ENCODE peak calls at places on chromosomes 13 and 19, in eight cellular contexts. One of them, this sample, is unnamed.
A peak's percentile ranks its signal among the peaks of the same experiment; 100 is the strongest.

GRCh38 chr19:34588846-34589245 is 88.1 kb downstream of the SCGB2B2 start:
- DNase-seq in fibroblast of mammary gland: no peak
- DNase-seq in activated B cell treated with CpG ODN at 0.5 μM for 24 hours: no peak
- DNase-seq in tibial artery: no peak
- DNase-seq in GM13977: no peak
- DNase-seq in mucosa of descending colon: no peak
- DNase-seq in SK-N-SH: no peak
- DNase-seq in testis: no peak
- DNase-seq in this sample: no peak

GRCh38 chr13:97978661-97979450 is 25.4 kb downstream of the IPO5 start:
- DNase-seq in fibroblast of mammary gland: peak; percentile 27
- DNase-seq in activated B cell treated with CpG ODN at 0.5 μM for 24 hours: no peak
- DNase-seq in tibial artery: no peak
- DNase-seq in GM13977: no peak
- DNase-seq in mucosa of descending colon: no peak
- DNase-seq in SK-N-SH: no peak
- DNase-seq in testis: no peak
- DNase-seq in this sample: peak; percentile 37

GRCh38 chr13:76836311-76836710 is 49.9 kb downstream of the KCTD12 start:
- DNase-seq in fibroblast of mammary gland: peak; percentile 71
- DNase-seq in activated B cell treated with CpG ODN at 0.5 μM for 24 hours: no peak
- DNase-seq in tibial artery: no peak
- DNase-seq in GM13977: no peak
- DNase-seq in mucosa of descending colon: no peak
- DNase-seq in SK-N-SH: no peak
- DNase-seq in testis: no peak
- DNase-seq in this sample: no peak

GRCh38 chr13:23430664-23431063 is 2.8 kb downstream of the SACS start:
- DNase-seq in fibroblast of mammary gland: no peak
- DNase-seq in activated B cell treated with CpG ODN at 0.5 μM for 24 hours: no peak
- DNase-seq in tibial artery: no peak
- DNase-seq in GM13977: no peak
- DNase-seq in mucosa of descending colon: no peak
- DNase-seq in SK-N-SH: peak; percentile 36
- DNase-seq in testis: no peak
- DNase-seq in this sample: no peak

GRCh38 chr13:66528139-66528538 is 702.0 kb downstream of the PCDH9 start:
- DNase-seq in fibroblast of mammary gland: no peak
- DNase-seq in activated B cell treated with CpG ODN at 0.5 μM for 24 hours: no peak
- DNase-seq in tibial artery: no peak
- DNase-seq in GM13977: no peak
- DNase-seq in mucosa of descending colon: no peak
- DNase-seq in SK-N-SH: no peak
- DNase-seq in testis: no peak
- DNase-seq in this sample: no peak

GRCh38 chr13:44969858-44970484 is 19.3 kb downstream of the NUFIP1 start:
- DNase-seq in fibroblast of mammary gland: peak; percentile 70
- DNase-seq in activated B cell treated with CpG ODN at 0.5 μM for 24 hours: no peak
- DNase-seq in tibial artery: no peak
- DNase-seq in GM13977: peak; percentile 20
- DNase-seq in mucosa of descending colon: no peak
- DNase-seq in SK-N-SH: peak; percentile 53
- DNase-seq in testis: no peak
- DNase-seq in this sample: peak; percentile 51

GRCh38 chr19:54532528-54532927 is 29.9 kb downstream of the LAIR2 start:
- DNase-seq in fibroblast of mammary gland: no peak
- DNase-seq in activated B cell treated with CpG ODN at 0.5 μM for 24 hours: no peak
- DNase-seq in tibial artery: no peak
- DNase-seq in GM13977: peak; percentile 40
- DNase-seq in mucosa of descending colon: no peak
- DNase-seq in SK-N-SH: no peak
- DNase-seq in testis: no peak
- DNase-seq in this sample: no peak

GRCh38 chr13:112624602-112625430 is 36.9 kb upstream of the TUBGCP3 start:
- DNase-seq in fibroblast of mammary gland: no peak
- DNase-seq in activated B cell treated with CpG ODN at 0.5 μM for 24 hours: no peak
- DNase-seq in tibial artery: no peak
- DNase-seq in GM13977: no peak
- DNase-seq in mucosa of descending colon: no peak
- DNase-seq in SK-N-SH: no peak
- DNase-seq in testis: no peak
- DNase-seq in this sample: no peak

GRCh38 chr19:15836595-15837398 is 21.3 kb upstream of the OR10H1 start:
- DNase-seq in fibroblast of mammary gland: peak; percentile 89
- DNase-seq in activated B cell treated with CpG ODN at 0.5 μM for 24 hours: peak; percentile 85
- DNase-seq in tibial artery: peak; percentile 99
- DNase-seq in GM13977: peak; percentile 93
- DNase-seq in mucosa of descending colon: peak; percentile 98
- DNase-seq in SK-N-SH: peak; percentile 88
- DNase-seq in testis: peak; percentile 99
- DNase-seq in this sample: peak; percentile 82

GRCh38 chr13:29472317-29472961 is 123.0 kb downstream of the SLC7A1 start:
- DNase-seq in fibroblast of mammary gland: peak; percentile 71
- DNase-seq in activated B cell treated with CpG ODN at 0.5 μM for 24 hours: no peak
- DNase-seq in tibial artery: peak; percentile 32
- DNase-seq in GM13977: peak; percentile 67
- DNase-seq in mucosa of descending colon: no peak
- DNase-seq in SK-N-SH: peak; percentile 72
- DNase-seq in testis: peak; percentile 62
- DNase-seq in this sample: peak; percentile 61

GRCh38 chr19:30649934-30650614 is 277.9 kb downstream of the ZNF536 start:
- DNase-seq in fibroblast of mammary gland: peak; percentile 58
- DNase-seq in activated B cell treated with CpG ODN at 0.5 μM for 24 hours: no peak
- DNase-seq in tibial artery: no peak
- DNase-seq in GM13977: peak; percentile 75
- DNase-seq in mucosa of descending colon: no peak
- DNase-seq in SK-N-SH: peak; percentile 70
- DNase-seq in testis: peak; percentile 70
- DNase-seq in this sample: peak; percentile 34

GRCh38 chr19:36113895-36114762 is 546 bp downstream of the POLR2I start:
- DNase-seq in fibroblast of mammary gland: peak; percentile 47
- DNase-seq in activated B cell treated with CpG ODN at 0.5 μM for 24 hours: no peak
- DNase-seq in tibial artery: peak; percentile 32
- DNase-seq in GM13977: no peak
- DNase-seq in mucosa of descending colon: peak; percentile 70
- DNase-seq in SK-N-SH: peak; percentile 65
- DNase-seq in testis: peak; percentile 32
- DNase-seq in this sample: peak; percentile 10

GRCh38 chr19:29263305-29264080 is 50.5 kb upstream of the UQCRFS1 start:
- DNase-seq in fibroblast of mammary gland: peak; percentile 38
- DNase-seq in activated B cell treated with CpG ODN at 0.5 μM for 24 hours: no peak
- DNase-seq in tibial artery: peak; percentile 36
- DNase-seq in GM13977: peak; percentile 45
- DNase-seq in mucosa of descending colon: no peak
- DNase-seq in SK-N-SH: peak; percentile 65
- DNase-seq in testis: peak; percentile 69
- DNase-seq in this sample: peak; percentile 37

GRCh38 chr13:112885782-112886268 is 83.2 kb upstream of the MCF2L start:
- DNase-seq in fibroblast of mammary gland: peak; percentile 78
- DNase-seq in activated B cell treated with CpG ODN at 0.5 μM for 24 hours: no peak
- DNase-seq in tibial artery: peak; percentile 76
- DNase-seq in GM13977: no peak
- DNase-seq in mucosa of descending colon: peak; percentile 90
- DNase-seq in SK-N-SH: peak; percentile 96
- DNase-seq in testis: peak; percentile 89
- DNase-seq in this sample: peak; percentile 88

GRCh38 chr13:74128171-74128767 is 5.9 kb downstream of the KLF12 start:
- DNase-seq in fibroblast of mammary gland: peak; percentile 38
- DNase-seq in activated B cell treated with CpG ODN at 0.5 μM for 24 hours: no peak
- DNase-seq in tibial artery: no peak
- DNase-seq in GM13977: no peak
- DNase-seq in mucosa of descending colon: no peak
- DNase-seq in SK-N-SH: no peak
- DNase-seq in testis: no peak
- DNase-seq in this sample: peak; percentile 19

GRCh38 chr13:78129850-78130249 is 211.2 kb upstream of the EDNRB start:
- DNase-seq in fibroblast of mammary gland: no peak
- DNase-seq in activated B cell treated with CpG ODN at 0.5 μM for 24 hours: no peak
- DNase-seq in tibial artery: no peak
- DNase-seq in GM13977: no peak
- DNase-seq in mucosa of descending colon: no peak
- DNase-seq in SK-N-SH: no peak
- DNase-seq in testis: no peak
- DNase-seq in this sample: no peak

GRCh38 chr13:78133511-78133910 is 214.9 kb upstream of the EDNRB start:
- DNase-seq in fibroblast of mammary gland: no peak
- DNase-seq in activated B cell treated with CpG ODN at 0.5 μM for 24 hours: no peak
- DNase-seq in tibial artery: no peak
- DNase-seq in GM13977: no peak
- DNase-seq in mucosa of descending colon: no peak
- DNase-seq in SK-N-SH: peak; percentile 41
- DNase-seq in testis: no peak
- DNase-seq in this sample: no peak

GRCh38 chr13:78137404-78138142 is 218.9 kb upstream of the EDNRB start:
- DNase-seq in fibroblast of mammary gland: peak; percentile 74
- DNase-seq in activated B cell treated with CpG ODN at 0.5 μM for 24 hours: peak; percentile 18
- DNase-seq in tibial artery: no peak
- DNase-seq in GM13977: peak; percentile 28
- DNase-seq in mucosa of descending colon: no peak
- DNase-seq in SK-N-SH: peak; percentile 59
- DNase-seq in testis: peak; percentile 28
- DNase-seq in this sample: peak; percentile 65

GRCh38 chr13:78136966-78137365 is 218.3 kb upstream of the EDNRB start:
- DNase-seq in fibroblast of mammary gland: no peak
- DNase-seq in activated B cell treated with CpG ODN at 0.5 μM for 24 hours: no peak
- DNase-seq in tibial artery: no peak
- DNase-seq in GM13977: no peak
- DNase-seq in mucosa of descending colon: no peak
- DNase-seq in SK-N-SH: no peak
- DNase-seq in testis: no peak
- DNase-seq in this sample: no peak

GRCh38 chr13:78131811-78132210 is 213.2 kb upstream of the EDNRB start:
- DNase-seq in fibroblast of mammary gland: peak; percentile 22
- DNase-seq in activated B cell treated with CpG ODN at 0.5 μM for 24 hours: no peak
- DNase-seq in tibial artery: no peak
- DNase-seq in GM13977: no peak
- DNase-seq in mucosa of descending colon: no peak
- DNase-seq in SK-N-SH: no peak
- DNase-seq in testis: no peak
- DNase-seq in this sample: no peak
- TF ChIP-seq CTCF in fibroblast of mammary gland: peak; percentile 48
- TF ChIP-seq CTCF in activated B cell treated with CpG ODN at 0.5 μM for 24 hours: no peak
- TF ChIP-seq CTCF in tibial artery: no peak
- TF ChIP-seq CTCF in GM13977: peak; percentile 31
- TF ChIP-seq CTCF in mucosa of descending colon: no peak
- TF ChIP-seq CTCF in SK-N-SH: peak; percentile 61
- TF ChIP-seq CTCF in testis: no peak
- TF ChIP-seq CTCF in this sample: peak; percentile 76

GRCh38 chr13:24540236-24541126 is 27.9 kb upstream of the PARP4 start:
- DNase-seq in fibroblast of mammary gland: peak; percentile 5
- DNase-seq in activated B cell treated with CpG ODN at 0.5 μM for 24 hours: no peak
- DNase-seq in tibial artery: no peak
- DNase-seq in GM13977: no peak
- DNase-seq in mucosa of descending colon: no peak
- DNase-seq in SK-N-SH: peak; percentile 51
- DNase-seq in testis: peak; percentile 79
- DNase-seq in this sample: no peak
- TF ChIP-seq CTCF in fibroblast of mammary gland: peak; percentile 17
- TF ChIP-seq CTCF in activated B cell treated with CpG ODN at 0.5 μM for 24 hours: no peak
- TF ChIP-seq CTCF in tibial artery: no peak
- TF ChIP-seq CTCF in GM13977: peak; percentile 29
- TF ChIP-seq CTCF in mucosa of descending colon: no peak
- TF ChIP-seq CTCF in SK-N-SH: peak; percentile 29
- TF ChIP-seq CTCF in testis: peak; percentile 29
- TF ChIP-seq CTCF in this sample: peak; percentile 46

GRCh38 chr19:45130888-45131615 is 29.7 kb downstream of the NKPD1 start:
- DNase-seq in fibroblast of mammary gland: no peak
- DNase-seq in activated B cell treated with CpG ODN at 0.5 μM for 24 hours: no peak
- DNase-seq in tibial artery: no peak
- DNase-seq in GM13977: no peak
- DNase-seq in mucosa of descending colon: no peak
- DNase-seq in SK-N-SH: no peak
- DNase-seq in testis: peak; percentile 34
- DNase-seq in this sample: no peak
- TF ChIP-seq CTCF in fibroblast of mammary gland: no peak
- TF ChIP-seq CTCF in activated B cell treated with CpG ODN at 0.5 μM for 24 hours: no peak
- TF ChIP-seq CTCF in tibial artery: no peak
- TF ChIP-seq CTCF in GM13977: peak; percentile 55
- TF ChIP-seq CTCF in mucosa of descending colon: no peak
- TF ChIP-seq CTCF in SK-N-SH: peak; percentile 34
- TF ChIP-seq CTCF in testis: no peak
- TF ChIP-seq CTCF in this sample: peak; percentile 56

GRCh38 chr19:33220735-33221134 is 4.9 kb downstream of the SLC7A10 start:
- DNase-seq in fibroblast of mammary gland: no peak
- DNase-seq in activated B cell treated with CpG ODN at 0.5 μM for 24 hours: no peak
- DNase-seq in tibial artery: no peak
- DNase-seq in GM13977: no peak
- DNase-seq in mucosa of descending colon: no peak
- DNase-seq in SK-N-SH: no peak
- DNase-seq in testis: no peak
- DNase-seq in this sample: no peak

GRCh38 chr19:33221641-33222040 is 4.0 kb downstream of the SLC7A10 start:
- DNase-seq in fibroblast of mammary gland: peak; percentile 25
- DNase-seq in activated B cell treated with CpG ODN at 0.5 μM for 24 hours: no peak
- DNase-seq in tibial artery: no peak
- DNase-seq in GM13977: no peak
- DNase-seq in mucosa of descending colon: no peak
- DNase-seq in SK-N-SH: no peak
- DNase-seq in testis: no peak
- DNase-seq in this sample: no peak

GRCh38 chr19:33220115-33220514 is 5.5 kb downstream of the SLC7A10 start:
- DNase-seq in fibroblast of mammary gland: no peak
- DNase-seq in activated B cell treated with CpG ODN at 0.5 μM for 24 hours: no peak
- DNase-seq in tibial artery: no peak
- DNase-seq in GM13977: no peak
- DNase-seq in mucosa of descending colon: no peak
- DNase-seq in SK-N-SH: no peak
- DNase-seq in testis: no peak
- DNase-seq in this sample: no peak

GRCh38 chr19:33217881-33218280 is 7.8 kb downstream of the SLC7A10 start:
- DNase-seq in fibroblast of mammary gland: no peak
- DNase-seq in activated B cell treated with CpG ODN at 0.5 μM for 24 hours: no peak
- DNase-seq in tibial artery: no peak
- DNase-seq in GM13977: no peak
- DNase-seq in mucosa of descending colon: no peak
- DNase-seq in SK-N-SH: no peak
- DNase-seq in testis: no peak
- DNase-seq in this sample: no peak

DNA sequence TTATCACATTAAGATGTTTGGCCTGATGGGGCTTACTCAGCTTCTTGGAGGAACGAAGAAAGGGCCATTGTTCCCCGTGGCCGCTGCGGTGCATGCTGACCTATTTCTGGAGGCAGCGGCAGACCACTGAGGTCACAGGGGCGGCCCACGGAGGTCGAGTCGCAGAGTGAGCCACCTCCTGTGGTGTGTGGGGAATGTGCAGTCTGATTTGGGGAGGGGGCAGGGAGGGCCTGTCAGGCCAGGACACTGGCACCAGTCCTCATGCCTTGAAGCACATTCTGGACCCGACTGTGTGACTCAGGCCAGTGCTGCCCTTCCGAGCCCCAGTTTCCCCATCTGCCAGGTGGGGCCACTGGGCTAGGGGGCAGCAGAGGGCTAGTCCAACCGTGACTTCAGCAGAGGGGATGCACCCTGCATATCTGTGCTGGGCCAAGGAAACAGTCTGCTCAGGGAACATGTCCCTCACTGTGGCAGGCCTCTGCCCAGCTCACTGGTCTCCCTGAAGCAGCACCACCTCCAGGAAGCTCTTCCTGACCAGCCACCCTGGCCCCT is 6.3 kb downstream of the SLC7A10 start:
- DNase-seq in fibroblast of mammary gland: no peak
- DNase-seq in activated B cell treated with CpG ODN at 0.5 μM for 24 hours: no peak
- DNase-seq in tibial artery: no peak
- DNase-seq in GM13977: no peak
- DNase-seq in mucosa of descending colon: no peak
- DNase-seq in SK-N-SH: no peak
- DNase-seq in testis: peak; percentile 69
- DNase-seq in this sample: no peak
- TF ChIP-seq CTCF in fibroblast of mammary gland: peak; percentile 10
- TF ChIP-seq CTCF in activated B cell treated with CpG ODN at 0.5 μM for 24 hours: no peak
- TF ChIP-seq CTCF in tibial artery: no peak
- TF ChIP-seq CTCF in GM13977: peak; percentile 29
- TF ChIP-seq CTCF in mucosa of descending colon: no peak
- TF ChIP-seq CTCF in SK-N-SH: peak; percentile 22
- TF ChIP-seq CTCF in testis: no peak
- TF ChIP-seq CTCF in this sample: peak; percentile 44

This sample was measured in HFFc6.